ENCODE peak calls at places on chromosomes 6 and 20, in ten cellular contexts. One of them, this sample, is unnamed.

GRCh38 chr6:37092851-37093727 is 76.9 kb upstream of the PIM1 start:
- DNase-seq in suprapubic skin: peak; percentile 73
- DNase-seq in SK-N-SH: no peak
- DNase-seq in kidney: peak; percentile 74
- DNase-seq in heart left ventricle: no peak
- DNase-seq in ovary: no peak
- DNase-seq in gastrocnemius medialis: no peak
- DNase-seq in thyroid gland: no peak
- DNase-seq in cardiac muscle cell: no peak
- DNase-seq in fibroblast of lung: peak; percentile 64
- DNase-seq in this sample: no peak

GRCh38 chr20:24584538-24585356 is 115.3 kb downstream of the SYNDIG1 start:
- DNase-seq in suprapubic skin: no peak
- DNase-seq in SK-N-SH: no peak
- DNase-seq in kidney: peak; percentile 44
- DNase-seq in heart left ventricle: no peak
- DNase-seq in ovary: no peak
- DNase-seq in gastrocnemius medialis: no peak
- DNase-seq in thyroid gland: no peak
- DNase-seq in cardiac muscle cell: no peak
- DNase-seq in fibroblast of lung: peak; percentile 47
- DNase-seq in this sample: no peak

GRCh38 chr20:41249371-41249770 is 68.2 kb downstream of the ZHX3 start:
- DNase-seq in suprapubic skin: peak; percentile 83
- DNase-seq in SK-N-SH: no peak
- DNase-seq in kidney: peak; percentile 92
- DNase-seq in heart left ventricle: peak; percentile 45
- DNase-seq in ovary: peak; percentile 78
- DNase-seq in gastrocnemius medialis: peak; percentile 77
- DNase-seq in thyroid gland: peak; percentile 55
- DNase-seq in cardiac muscle cell: no peak
- DNase-seq in fibroblast of lung: peak; percentile 92
- DNase-seq in this sample: no peak

GRCh38 chr6:3075522-3076113 is 7.3 kb downstream of the RIPK1 start:
- DNase-seq in suprapubic skin: no peak
- DNase-seq in SK-N-SH: no peak
- DNase-seq in kidney: no peak
- DNase-seq in heart left ventricle: no peak
- DNase-seq in ovary: no peak
- DNase-seq in gastrocnemius medialis: no peak
- DNase-seq in thyroid gland: no peak
- DNase-seq in cardiac muscle cell: no peak
- DNase-seq in fibroblast of lung: no peak
- DNase-seq in this sample: peak; percentile 42

GRCh38 chr6:145257757-145258521 is 477.4 kb downstream of the EPM2A start:
- DNase-seq in suprapubic skin: no peak
- DNase-seq in SK-N-SH: no peak
- DNase-seq in kidney: no peak
- DNase-seq in heart left ventricle: no peak
- DNase-seq in ovary: no peak
- DNase-seq in gastrocnemius medialis: no peak
- DNase-seq in thyroid gland: no peak
- DNase-seq in cardiac muscle cell: no peak
- DNase-seq in fibroblast of lung: no peak
- DNase-seq in this sample: no peak

GRCh38 chr20:32832664-32833063 is 12.9 kb downstream of the MAPRE1 start:
- DNase-seq in suprapubic skin: no peak
- DNase-seq in SK-N-SH: no peak
- DNase-seq in kidney: no peak
- DNase-seq in heart left ventricle: no peak
- DNase-seq in ovary: no peak
- DNase-seq in gastrocnemius medialis: no peak
- DNase-seq in thyroid gland: no peak
- DNase-seq in cardiac muscle cell: no peak
- DNase-seq in fibroblast of lung: no peak
- DNase-seq in this sample: no peak

GRCh38 chr6:12203001-12203400 is 87.2 kb upstream of the EDN1 start:
- DNase-seq in suprapubic skin: no peak
- DNase-seq in SK-N-SH: no peak
- DNase-seq in kidney: no peak
- DNase-seq in heart left ventricle: no peak
- DNase-seq in ovary: no peak
- DNase-seq in gastrocnemius medialis: no peak
- DNase-seq in thyroid gland: no peak
- DNase-seq in cardiac muscle cell: peak; percentile 65
- DNase-seq in fibroblast of lung: peak; percentile 84
- DNase-seq in this sample: no peak

GRCh38 chr6:79453558-79454042 is 83.6 kb downstream of the LCA5 start:
- DNase-seq in suprapubic skin: no peak
- DNase-seq in SK-N-SH: no peak
- DNase-seq in kidney: no peak
- DNase-seq in heart left ventricle: no peak
- DNase-seq in ovary: no peak
- DNase-seq in gastrocnemius medialis: no peak
- DNase-seq in thyroid gland: peak; percentile 34
- DNase-seq in cardiac muscle cell: no peak
- DNase-seq in fibroblast of lung: peak; percentile 12
- DNase-seq in this sample: no peak

GRCh38 chr6:81894286-81894685 is 141.8 kb upstream of the TENT5A start:
- DNase-seq in suprapubic skin: no peak
- DNase-seq in SK-N-SH: no peak
- DNase-seq in kidney: no peak
- DNase-seq in heart left ventricle: no peak
- DNase-seq in ovary: no peak
- DNase-seq in gastrocnemius medialis: no peak
- DNase-seq in thyroid gland: no peak
- DNase-seq in cardiac muscle cell: no peak
- DNase-seq in fibroblast of lung: peak; percentile 82
- DNase-seq in this sample: no peak

GRCh38 chr6:34522740-34523139 is 33.4 kb downstream of the SPDEF start:
- DNase-seq in suprapubic skin: peak; percentile 45
- DNase-seq in SK-N-SH: no peak
- DNase-seq in kidney: peak; percentile 42
- DNase-seq in heart left ventricle: no peak
- DNase-seq in ovary: no peak
- DNase-seq in gastrocnemius medialis: no peak
- DNase-seq in thyroid gland: no peak
- DNase-seq in cardiac muscle cell: no peak
- DNase-seq in fibroblast of lung: no peak
- DNase-seq in this sample: no peak

DNA sequence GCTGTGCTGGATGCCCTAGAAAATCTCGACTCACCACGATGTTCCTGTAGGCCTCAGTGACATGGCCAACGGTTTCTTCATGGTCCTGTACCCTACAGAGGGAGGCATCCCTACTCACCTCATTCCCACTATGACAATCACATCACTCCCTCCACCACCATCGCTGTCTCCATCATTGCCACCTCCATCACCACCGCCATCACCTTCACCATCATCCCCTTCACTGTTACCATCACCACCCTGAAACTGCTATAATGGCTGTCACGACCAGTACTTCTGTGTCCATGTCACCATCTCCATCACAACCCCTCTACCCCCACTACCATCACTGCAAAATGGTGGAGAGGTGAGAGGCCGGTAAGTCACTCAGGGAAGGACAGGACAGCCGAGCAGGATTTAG is 29.8 kb upstream of the MRPS18A start:
- DNase-seq in suprapubic skin: no peak
- DNase-seq in SK-N-SH: no peak
- DNase-seq in kidney: no peak
- DNase-seq in heart left ventricle: no peak
- DNase-seq in ovary: no peak
- DNase-seq in gastrocnemius medialis: no peak
- DNase-seq in thyroid gland: no peak
- DNase-seq in cardiac muscle cell: no peak
- DNase-seq in fibroblast of lung: no peak
- DNase-seq in this sample: no peak
- H3K4me1 ChIP-seq in suprapubic skin: peaks cover 23% of the 10 kb centered on the region
- H3K4me1 ChIP-seq in SK-N-SH: peaks cover 39% of the 10 kb centered on the region
- H3K4me1 ChIP-seq in kidney: peaks cover 4% of the 10 kb centered on the region
- H3K4me1 ChIP-seq in heart left ventricle: peaks cover 22% of the 10 kb centered on the region
- H3K4me1 ChIP-seq in ovary: peaks cover 20% of the 10 kb centered on the region
- H3K4me1 ChIP-seq in gastrocnemius medialis: peaks cover 7% of the 10 kb centered on the region
- H3K4me1 ChIP-seq in thyroid gland: no peaks in the 10 kb centered on the region
- H3K4me1 ChIP-seq in cardiac muscle cell: peaks cover 6% of the 10 kb centered on the region
- H3K4me1 ChIP-seq in fibroblast of lung: peaks cover 2% of the 10 kb centered on the region
- H3K4me1 ChIP-seq in this sample: no peaks in the 10 kb centered on the region

GRCh38 chr6:118188561-118188960 is 281.5 kb downstream of the SLC35F1 start:
- DNase-seq in suprapubic skin: no peak
- DNase-seq in SK-N-SH: no peak
- DNase-seq in kidney: no peak
- DNase-seq in heart left ventricle: no peak
- DNase-seq in ovary: no peak
- DNase-seq in gastrocnemius medialis: no peak
- DNase-seq in thyroid gland: no peak
- DNase-seq in cardiac muscle cell: no peak
- DNase-seq in fibroblast of lung: no peak
- DNase-seq in this sample: no peak

GRCh38 chr6:118186676-118187567 is 279.9 kb downstream of the SLC35F1 start:
- DNase-seq in suprapubic skin: no peak
- DNase-seq in SK-N-SH: no peak
- DNase-seq in kidney: no peak
- DNase-seq in heart left ventricle: no peak
- DNase-seq in ovary: no peak
- DNase-seq in gastrocnemius medialis: no peak
- DNase-seq in thyroid gland: no peak
- DNase-seq in cardiac muscle cell: no peak
- DNase-seq in fibroblast of lung: peak; percentile 61
- DNase-seq in this sample: peak; percentile 16

GRCh38 chr6:118187568-118188164 is 280.6 kb downstream of the SLC35F1 start:
- DNase-seq in suprapubic skin: no peak
- DNase-seq in SK-N-SH: no peak
- DNase-seq in kidney: peak; percentile 77
- DNase-seq in heart left ventricle: no peak
- DNase-seq in ovary: no peak
- DNase-seq in gastrocnemius medialis: peak; percentile 18
- DNase-seq in thyroid gland: no peak
- DNase-seq in cardiac muscle cell: peak; percentile 11
- DNase-seq in fibroblast of lung: peak; percentile 88
- DNase-seq in this sample: no peak
- H3K4me3 ChIP-seq in suprapubic skin: no peak overlapping the region
- H3K4me3 ChIP-seq in SK-N-SH: no peak overlapping the region
- H3K4me3 ChIP-seq in kidney: no peak overlapping the region
- H3K4me3 ChIP-seq in heart left ventricle: no peak overlapping the region
- H3K4me3 ChIP-seq in ovary: no peak overlapping the region
- H3K4me3 ChIP-seq in gastrocnemius medialis: no peak overlapping the region
- H3K4me3 ChIP-seq in thyroid gland: no peak overlapping the region
- H3K4me3 ChIP-seq in cardiac muscle cell: no peak overlapping the region
- H3K4me3 ChIP-seq in fibroblast of lung: no peak overlapping the region
- H3K4me3 ChIP-seq in this sample: no peak overlapping the region

DNA sequence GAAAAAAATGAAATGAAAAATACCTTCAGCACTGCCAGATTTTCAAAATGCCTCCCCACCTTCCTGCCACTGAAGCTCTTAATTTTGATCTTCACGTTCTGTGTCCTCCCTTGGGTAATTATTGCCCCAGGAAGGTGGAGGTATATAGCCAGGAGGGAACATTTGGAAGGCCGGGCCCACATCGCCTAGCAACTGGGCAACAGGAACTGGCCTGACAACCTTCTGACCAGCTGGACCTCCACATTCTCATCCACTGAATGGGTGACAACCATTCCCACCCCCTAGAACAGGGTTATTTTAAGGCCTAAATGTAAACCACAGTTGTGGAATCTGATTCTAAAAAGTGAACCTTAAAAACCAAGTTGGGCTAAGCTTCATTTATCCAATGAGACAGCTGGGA is 3.2 kb downstream of the RRBP1 start:
- DNase-seq in suprapubic skin: no peak
- DNase-seq in SK-N-SH: no peak
- DNase-seq in kidney: no peak
- DNase-seq in heart left ventricle: no peak
- DNase-seq in ovary: no peak
- DNase-seq in gastrocnemius medialis: no peak
- DNase-seq in thyroid gland: no peak
- DNase-seq in cardiac muscle cell: no peak
- DNase-seq in fibroblast of lung: no peak
- DNase-seq in this sample: no peak
- H3K4me1 ChIP-seq in suprapubic skin: peaks cover 43% of the 10 kb centered on the region
- H3K4me1 ChIP-seq in SK-N-SH: peaks cover 14% of the 10 kb centered on the region
- H3K4me1 ChIP-seq in kidney: peaks cover 23% of the 10 kb centered on the region
- H3K4me1 ChIP-seq in heart left ventricle: peaks cover 33% of the 10 kb centered on the region
- H3K4me1 ChIP-seq in ovary: peaks cover 9% of the 10 kb centered on the region
- H3K4me1 ChIP-seq in gastrocnemius medialis: peaks cover 26% of the 10 kb centered on the region
- H3K4me1 ChIP-seq in thyroid gland: peaks cover 59% of the 10 kb centered on the region
- H3K4me1 ChIP-seq in cardiac muscle cell: peaks cover 9% of the 10 kb centered on the region
- H3K4me1 ChIP-seq in fibroblast of lung: peaks cover 20% of the 10 kb centered on the region
- H3K4me1 ChIP-seq in this sample: peaks cover 17% of the 10 kb centered on the region

GRCh38 chr20:48823476-48823875 is 4.3 kb downstream of the PREX1 start:
- DNase-seq in suprapubic skin: no peak
- DNase-seq in SK-N-SH: no peak
- DNase-seq in kidney: no peak
- DNase-seq in heart left ventricle: no peak
- DNase-seq in ovary: no peak
- DNase-seq in gastrocnemius medialis: no peak
- DNase-seq in thyroid gland: no peak
- DNase-seq in cardiac muscle cell: no peak
- DNase-seq in fibroblast of lung: no peak
- DNase-seq in this sample: no peak

GRCh38 chr20:48820649-48820973 is 7.2 kb downstream of the PREX1 start:
- DNase-seq in suprapubic skin: no peak
- DNase-seq in SK-N-SH: no peak
- DNase-seq in kidney: no peak
- DNase-seq in heart left ventricle: no peak
- DNase-seq in ovary: no peak
- DNase-seq in gastrocnemius medialis: no peak
- DNase-seq in thyroid gland: no peak
- DNase-seq in cardiac muscle cell: no peak
- DNase-seq in fibroblast of lung: no peak
- DNase-seq in this sample: no peak

GRCh38 chr20:48822879-48823385 is 4.9 kb downstream of the PREX1 start:
- DNase-seq in suprapubic skin: no peak
- DNase-seq in SK-N-SH: no peak
- DNase-seq in kidney: no peak
- DNase-seq in heart left ventricle: no peak
- DNase-seq in ovary: no peak
- DNase-seq in gastrocnemius medialis: no peak
- DNase-seq in thyroid gland: no peak
- DNase-seq in cardiac muscle cell: no peak
- DNase-seq in fibroblast of lung: no peak
- DNase-seq in this sample: peak; percentile 43

GRCh38 chr20:48821261-48821910 is 6.4 kb downstream of the PREX1 start:
- DNase-seq in suprapubic skin: no peak
- DNase-seq in SK-N-SH: no peak
- DNase-seq in kidney: no peak
- DNase-seq in heart left ventricle: no peak
- DNase-seq in ovary: no peak
- DNase-seq in gastrocnemius medialis: no peak
- DNase-seq in thyroid gland: no peak
- DNase-seq in cardiac muscle cell: no peak
- DNase-seq in fibroblast of lung: no peak
- DNase-seq in this sample: peak; percentile 74

DNA sequence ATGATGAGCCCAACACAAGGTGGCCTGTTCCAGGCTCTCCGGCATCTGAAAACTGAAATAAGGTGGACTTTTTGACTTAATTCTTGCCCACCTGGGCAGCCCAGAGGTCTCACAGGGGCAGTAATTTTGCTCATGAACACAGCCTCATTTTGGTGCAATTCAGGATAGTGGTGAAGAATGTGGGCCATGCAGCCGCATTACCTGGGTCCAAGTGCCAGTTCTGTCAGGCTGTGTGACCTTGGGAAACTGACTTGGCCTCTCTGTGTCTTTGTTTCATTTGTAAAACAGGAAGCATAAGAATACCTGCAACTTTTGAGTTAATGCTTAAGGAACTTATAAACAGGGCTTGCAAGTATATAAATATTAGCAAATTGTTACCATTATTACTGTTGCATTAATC is 5.6 kb downstream of the PREX1 start:
- DNase-seq in suprapubic skin: no peak
- DNase-seq in SK-N-SH: no peak
- DNase-seq in kidney: no peak
- DNase-seq in heart left ventricle: no peak
- DNase-seq in ovary: no peak
- DNase-seq in gastrocnemius medialis: no peak
- DNase-seq in thyroid gland: no peak
- DNase-seq in cardiac muscle cell: no peak
- DNase-seq in fibroblast of lung: no peak
- DNase-seq in this sample: no peak
- H3K4me3 ChIP-seq in suprapubic skin: no peak overlapping the region
- H3K4me3 ChIP-seq in SK-N-SH: no peak overlapping the region
- H3K4me3 ChIP-seq in kidney: no peak overlapping the region
- H3K4me3 ChIP-seq in heart left ventricle: no peak overlapping the region
- H3K4me3 ChIP-seq in ovary: no peak overlapping the region
- H3K4me3 ChIP-seq in gastrocnemius medialis: no peak overlapping the region
- H3K4me3 ChIP-seq in thyroid gland: no peak overlapping the region
- H3K4me3 ChIP-seq in cardiac muscle cell: no peak overlapping the region
- H3K4me3 ChIP-seq in fibroblast of lung: no peak overlapping the region
- H3K4me3 ChIP-seq in this sample: peak overlapping the region; percentile 90

This sample was measured in CD4-positive, CD25-positive, alpha-beta regulatory T cell.